ENCODE peak calls at places on chromosomes 7 and 10, in six cellular contexts. One of them, this sample, is unnamed.

GRCh38 chr7:82154728-82155127 is 288.8 kb downstream of the CACNA2D1 start:
- DNase-seq in RWPE1: no peak
- DNase-seq in left colon: no peak
- DNase-seq in IMR-90: no peak
- DNase-seq in fibroblast of mammary gland: no peak
- DNase-seq in heart right ventricle: no peak
- DNase-seq in this sample: no peak

GRCh38 chr10:48444266-48444665 is 137.8 kb downstream of the MAPK8 start:
- DNase-seq in RWPE1: peak; percentile 57
- DNase-seq in left colon: no peak
- DNase-seq in IMR-90: peak; percentile 51
- DNase-seq in fibroblast of mammary gland: peak; percentile 29
- DNase-seq in heart right ventricle: no peak
- DNase-seq in this sample: peak; percentile 25

GRCh38 chr7:98764946-98765345 is 104.9 kb downstream of the TMEM130 start:
- DNase-seq in RWPE1: no peak
- DNase-seq in left colon: no peak
- DNase-seq in IMR-90: no peak
- DNase-seq in fibroblast of mammary gland: no peak
- DNase-seq in heart right ventricle: no peak
- DNase-seq in this sample: no peak

GRCh38 chr10:44865289-44865671 is 45.9 kb upstream of the TMEM72 start:
- DNase-seq in RWPE1: no peak
- DNase-seq in left colon: no peak
- DNase-seq in IMR-90: no peak
- DNase-seq in fibroblast of mammary gland: peak; percentile 12
- DNase-seq in heart right ventricle: no peak
- DNase-seq in this sample: no peak

GRCh38 chr10:32413513-32413912 is 32.4 kb upstream of the CCDC7 start:
- DNase-seq in RWPE1: peak; percentile 46
- DNase-seq in left colon: no peak
- DNase-seq in IMR-90: peak; percentile 96
- DNase-seq in fibroblast of mammary gland: peak; percentile 91
- DNase-seq in heart right ventricle: no peak
- DNase-seq in this sample: peak; percentile 18

GRCh38 chr10:126204320-126204719 is 184.0 kb downstream of the ADAM12 start:
- DNase-seq in RWPE1: peak; percentile 80
- DNase-seq in left colon: no peak
- DNase-seq in IMR-90: no peak
- DNase-seq in fibroblast of mammary gland: no peak
- DNase-seq in heart right ventricle: no peak
- DNase-seq in this sample: no peak

GRCh38 chr10:69757553-69758309 is 44.0 kb upstream of the COL13A1 start:
- DNase-seq in RWPE1: no peak
- DNase-seq in left colon: no peak
- DNase-seq in IMR-90: peak; percentile 41
- DNase-seq in fibroblast of mammary gland: peak; percentile 48
- DNase-seq in heart right ventricle: peak; percentile 24
- DNase-seq in this sample: peak; percentile 41

GRCh38 chr7:91636129-91636724 is 244.3 kb downstream of the MTERF1 start:
- DNase-seq in RWPE1: no peak
- DNase-seq in left colon: no peak
- DNase-seq in IMR-90: no peak
- DNase-seq in fibroblast of mammary gland: peak; percentile 43
- DNase-seq in heart right ventricle: peak; percentile 11
- DNase-seq in this sample: peak; percentile 24

GRCh38 chr10:21661087-21661486 is 127.1 kb downstream of the MLLT10 start:
- DNase-seq in RWPE1: no peak
- DNase-seq in left colon: no peak
- DNase-seq in IMR-90: no peak
- DNase-seq in fibroblast of mammary gland: no peak
- DNase-seq in heart right ventricle: no peak
- DNase-seq in this sample: no peak

GRCh38 chr10:73887038-73888015 is 13.0 kb upstream of the CAMK2G start:
- DNase-seq in RWPE1: peak; percentile 93
- DNase-seq in left colon: no peak
- DNase-seq in IMR-90: peak; percentile 86
- DNase-seq in fibroblast of mammary gland: peak; percentile 87
- DNase-seq in heart right ventricle: peak; percentile 84
- DNase-seq in this sample: peak; percentile 84

GRCh38 chr10:111360260-111360925 is 283.6 kb downstream of the ADRA2A start:
- DNase-seq in RWPE1: no peak
- DNase-seq in left colon: peak; percentile 29
- DNase-seq in IMR-90: no peak
- DNase-seq in fibroblast of mammary gland: peak; percentile 28
- DNase-seq in heart right ventricle: peak; percentile 10
- DNase-seq in this sample: peak; percentile 68

GRCh38 chr10:9957352-9957751 is 1060.3 kb upstream of the CELF2 start:
- DNase-seq in RWPE1: no peak
- DNase-seq in left colon: no peak
- DNase-seq in IMR-90: peak; percentile 44
- DNase-seq in fibroblast of mammary gland: peak; percentile 76
- DNase-seq in heart right ventricle: no peak
- DNase-seq in this sample: no peak

GRCh38 chr10:60796481-60796880 is 18.2 kb downstream of the CDK1 start:
- DNase-seq in RWPE1: no peak
- DNase-seq in left colon: no peak
- DNase-seq in IMR-90: no peak
- DNase-seq in fibroblast of mammary gland: no peak
- DNase-seq in heart right ventricle: no peak
- DNase-seq in this sample: no peak

This sample was measured in adrenal gland.